ENCODE peak calls at places on chromosomes 2 and 18, in seven cellular contexts. N, P, E, B, Z, F and V are unnamed samples.

GRCh38 chr2:14634223-14634884 is 1.8 kb downstream of the LRATD1 start:
- DNase-seq in F (peak), E (peak), B (peak), P (no peak), N (no peak), Z (peak), V (no peak)

GRCh38 chr2:133484106-133484505 is 84.2 kb downstream of the NCKAP5 start:
- DNase-seq in E (no peak), Z (no peak), N (no peak), P (no peak), B (peak), F (no peak), V (no peak)

GRCh38 chr2:189679224-189679623 is 4.8 kb downstream of the ANKAR start:
- DNase-seq in Z (no peak), F (no peak), P (no peak), N (no peak), B (peak), E (no peak), V (no peak)

GRCh38 chr18:9475643-9476580 is 599 bp downstream of the RALBP1 start:
- DNase-seq in P (peak), Z (peak), F (peak), E (no peak), N (peak), B (peak), V (peak)

GRCh38 chr2:38376346-38376682 is 759 bp downstream of the ATL2 start:
- DNase-seq in E (peak), B (peak), F (peak), N (peak), Z (no peak), P (peak), V (peak)

GRCh38 chr2:99940963-99941362 is 201.4 kb downstream of the AFF3 start:
- DNase-seq in Z (no peak), P (peak), E (no peak), B (peak), F (peak), N (no peak), V (no peak)

GRCh38 chr2:120660056-120660694 is 75.5 kb upstream of the GLI2 start:
- DNase-seq in Z (no peak), B (no peak), N (no peak), F (no peak), E (no peak), P (no peak), V (no peak)

GRCh38 chr2:208370881-208371633 is 35.5 kb upstream of the PTH2R start:
- DNase-seq in F (peak), E (no peak), N (no peak), Z (no peak), P (no peak), B (no peak), V (no peak)

GRCh38 chr18:45588284-45588683 is 27.0 kb upstream of the SLC14A2 start:
- DNase-seq in E (no peak), Z (no peak), B (peak), F (peak), N (no peak), P (no peak), V (no peak)